ENCODE peak calls at places on chromosomes 16 and 17, in ten cellular contexts. One of them, this sample, is unnamed.

GRCh38 chr16:13973321-13974023 is 53.5 kb downstream of the ERCC4 start:
- DNase-seq in GM23338: no peak
- DNase-seq in left lung: no peak
- DNase-seq in AG10803: no peak
- DNase-seq in tibial nerve: no peak
- DNase-seq in thoracic aorta: no peak
- DNase-seq in A549: no peak
- DNase-seq in left ventricle myocardium inferior: no peak
- DNase-seq in astrocyte of the spinal cord: no peak
- DNase-seq in pancreas: no peak
- DNase-seq in this sample: no peak

GRCh38 chr17:40447148-40447644 is 3.9 kb downstream of the IGFBP4 start:
- DNase-seq in tibial nerve: peak; percentile 41
- DNase-seq in left lung: no peak
- DNase-seq in thoracic aorta: no peak
- DNase-seq in A549: no peak
- DNase-seq in left ventricle myocardium inferior: no peak
- DNase-seq in AG10803: no peak
- DNase-seq in astrocyte of the spinal cord: no peak
- DNase-seq in GM23338: no peak
- DNase-seq in pancreas: no peak
- DNase-seq in this sample: no peak

GRCh38 chr17:2034157-2034556 is 4.2 kb downstream of the DPH1 start:
- DNase-seq in pancreas: no peak
- DNase-seq in left ventricle myocardium inferior: no peak
- DNase-seq in AG10803: peak; percentile 79
- DNase-seq in left lung: no peak
- DNase-seq in GM23338: no peak
- DNase-seq in tibial nerve: no peak
- DNase-seq in A549: no peak
- DNase-seq in thoracic aorta: no peak
- DNase-seq in astrocyte of the spinal cord: no peak
- DNase-seq in this sample: no peak

GRCh38 chr16:56610609-56611111 is 2.3 kb downstream of the MT2A start:
- DNase-seq in AG10803: peak; percentile 54
- DNase-seq in tibial nerve: no peak
- DNase-seq in thoracic aorta: no peak
- DNase-seq in pancreas: no peak
- DNase-seq in GM23338: no peak
- DNase-seq in A549: no peak
- DNase-seq in left ventricle myocardium inferior: no peak
- DNase-seq in left lung: no peak
- DNase-seq in astrocyte of the spinal cord: no peak
- DNase-seq in this sample: no peak

GRCh38 chr17:43660816-43661493 is 767 bp downstream of the MEOX1 start:
- DNase-seq in astrocyte of the spinal cord: no peak
- DNase-seq in pancreas: no peak
- DNase-seq in left lung: no peak
- DNase-seq in AG10803: no peak
- DNase-seq in GM23338: no peak
- DNase-seq in tibial nerve: no peak
- DNase-seq in A549: no peak
- DNase-seq in thoracic aorta: no peak
- DNase-seq in left ventricle myocardium inferior: no peak
- DNase-seq in this sample: no peak

GRCh38 chr16:66740010-66740409 is 11.4 kb downstream of the DYNC1LI2 start:
- DNase-seq in left ventricle myocardium inferior: no peak
- DNase-seq in thoracic aorta: no peak
- DNase-seq in left lung: no peak
- DNase-seq in AG10803: no peak
- DNase-seq in A549: peak; percentile 80
- DNase-seq in GM23338: peak; percentile 75
- DNase-seq in pancreas: no peak
- DNase-seq in tibial nerve: no peak
- DNase-seq in astrocyte of the spinal cord: peak; percentile 59
- DNase-seq in this sample: peak; percentile 49

GRCh38 chr16:88978608-88979346 is 1.8 kb upstream of the CBFA2T3 start:
- DNase-seq in left lung: peak; percentile 72
- DNase-seq in A549: no peak
- DNase-seq in GM23338: no peak
- DNase-seq in AG10803: no peak
- DNase-seq in astrocyte of the spinal cord: no peak
- DNase-seq in tibial nerve: no peak
- DNase-seq in thoracic aorta: no peak
- DNase-seq in pancreas: peak; percentile 51
- DNase-seq in left ventricle myocardium inferior: no peak
- DNase-seq in this sample: peak; percentile 85

GRCh38 chr16:89701425-89702406 is at the start of gene SPATA2L:
- DNase-seq in left ventricle myocardium inferior: peak; percentile 87
- DNase-seq in GM23338: peak; percentile 98
- DNase-seq in pancreas: peak; percentile 99
- DNase-seq in astrocyte of the spinal cord: peak; percentile 82
- DNase-seq in thoracic aorta: no peak
- DNase-seq in AG10803: peak; percentile 61
- DNase-seq in A549: peak; percentile 92
- DNase-seq in left lung: peak; percentile 97
- DNase-seq in tibial nerve: peak; percentile 62
- DNase-seq in this sample: peak; percentile 98

GRCh38 chr16:75733305-75734141 is 7.2 kb upstream of the CPHXL start:
- DNase-seq in tibial nerve: peak; percentile 21
- DNase-seq in pancreas: no peak
- DNase-seq in thoracic aorta: no peak
- DNase-seq in left lung: no peak
- DNase-seq in left ventricle myocardium inferior: no peak
- DNase-seq in astrocyte of the spinal cord: peak; percentile 95
- DNase-seq in AG10803: peak; percentile 86
- DNase-seq in A549: no peak
- DNase-seq in GM23338: no peak
- DNase-seq in this sample: no peak

GRCh38 chr16:1530883-1531637 is 2.4 kb upstream of the TMEM204 start:
- DNase-seq in thoracic aorta: no peak
- DNase-seq in AG10803: peak; percentile 96
- DNase-seq in tibial nerve: peak; percentile 60
- DNase-seq in astrocyte of the spinal cord: no peak
- DNase-seq in A549: no peak
- DNase-seq in pancreas: peak; percentile 57
- DNase-seq in left lung: peak; percentile 79
- DNase-seq in left ventricle myocardium inferior: peak; percentile 80
- DNase-seq in GM23338: no peak
- DNase-seq in this sample: no peak

GRCh38 chr17:32265192-32265895 is at the start of gene RHBDL3:
- DNase-seq in A549: peak; percentile 55
- DNase-seq in left ventricle myocardium inferior: peak; percentile 43
- DNase-seq in left lung: peak; percentile 75
- DNase-seq in astrocyte of the spinal cord: no peak
- DNase-seq in thoracic aorta: no peak
- DNase-seq in pancreas: no peak
- DNase-seq in tibial nerve: no peak
- DNase-seq in AG10803: no peak
- DNase-seq in GM23338: peak; percentile 70
- DNase-seq in this sample: peak; percentile 77

DNA sequence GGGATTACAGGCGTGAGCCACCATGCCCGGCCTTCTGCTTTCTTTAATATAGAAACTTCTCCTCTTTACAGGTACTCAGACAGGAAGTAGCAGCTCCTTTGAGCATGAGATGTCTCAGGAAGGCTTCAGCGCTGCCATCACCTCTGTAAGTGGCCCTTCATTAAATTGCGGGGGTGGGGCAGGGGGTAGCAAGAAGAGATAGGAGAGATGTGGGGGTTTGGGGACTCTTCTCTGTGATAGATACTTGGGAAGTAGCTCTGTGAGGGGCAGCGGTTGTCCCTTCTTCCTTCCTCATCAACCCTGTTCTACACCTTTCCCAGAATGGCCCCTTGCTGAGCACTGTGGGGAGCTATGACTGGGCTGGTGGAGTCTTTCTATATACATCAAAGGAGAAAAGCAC is 16.8 kb downstream of the ITGAM start:
- DNase-seq in pancreas: no peak
- DNase-seq in AG10803: no peak
- DNase-seq in tibial nerve: no peak
- DNase-seq in A549: no peak
- DNase-seq in left lung: no peak
- DNase-seq in left ventricle myocardium inferior: no peak
- DNase-seq in astrocyte of the spinal cord: no peak
- DNase-seq in GM23338: no peak
- DNase-seq in thoracic aorta: no peak
- DNase-seq in this sample: no peak
- TF ChIP-seq CTCF in pancreas: no peak
- TF ChIP-seq CTCF in AG10803: no peak
- TF ChIP-seq CTCF in tibial nerve: no peak
- TF ChIP-seq CTCF in A549: no peak
- TF ChIP-seq CTCF in left lung: no peak
- TF ChIP-seq CTCF in left ventricle myocardium inferior: no peak
- TF ChIP-seq CTCF in astrocyte of the spinal cord: no peak
- TF ChIP-seq CTCF in GM23338: no peak
- TF ChIP-seq CTCF in thoracic aorta: no peak
- TF ChIP-seq CTCF in this sample: no peak

DNA sequence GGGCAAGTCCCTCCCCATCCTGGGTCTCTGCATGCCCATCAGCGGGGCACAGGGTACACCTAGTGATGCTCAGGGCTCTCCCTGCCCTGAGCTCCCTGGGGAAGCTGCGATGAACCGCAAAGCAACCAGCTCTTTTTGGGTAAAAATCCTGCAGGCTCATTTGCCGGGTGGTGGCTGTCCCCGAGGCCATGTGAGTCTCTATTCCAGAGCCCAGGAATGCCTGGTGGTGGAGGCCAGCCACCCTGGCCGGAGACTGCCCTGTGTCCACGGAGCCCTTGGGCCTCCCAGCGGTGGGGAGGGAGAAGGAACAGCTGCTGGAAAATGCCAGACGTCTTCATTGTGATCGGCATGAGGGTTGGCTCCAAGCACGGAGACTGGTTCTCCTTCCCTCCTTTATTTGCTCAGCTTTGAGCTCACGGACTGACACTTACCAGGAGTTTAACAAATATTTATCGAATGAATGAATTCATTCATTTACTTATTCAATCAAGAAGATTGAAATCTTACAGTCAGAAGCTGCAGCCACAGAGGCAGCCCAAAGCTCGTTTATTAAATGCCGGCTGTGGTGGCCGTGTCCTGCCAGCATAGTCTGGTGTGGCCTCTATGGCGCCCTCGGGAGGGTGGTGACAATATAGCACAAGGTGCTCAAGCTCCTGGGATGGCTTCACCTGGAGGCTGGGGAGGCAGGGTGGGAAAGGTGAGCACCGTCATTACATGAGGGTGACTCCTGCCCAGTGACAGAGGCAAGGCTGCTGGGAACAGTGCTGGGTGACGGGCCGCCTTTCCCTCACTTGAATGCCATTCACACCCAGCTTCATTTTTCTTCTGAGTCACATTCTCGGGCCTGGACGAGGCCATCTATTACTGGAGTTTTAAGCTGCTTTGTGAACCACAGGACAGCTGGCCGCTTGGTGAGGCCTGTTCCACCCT is 31.1 kb upstream of the JPH3 start:
- DNase-seq in GM23338: peak; percentile 89
- DNase-seq in pancreas: peak; percentile 83
- DNase-seq in astrocyte of the spinal cord: peak; percentile 29
- DNase-seq in thoracic aorta: peak; percentile 28
- DNase-seq in AG10803: peak; percentile 61
- DNase-seq in left ventricle myocardium inferior: peak; percentile 47
- DNase-seq in tibial nerve: no peak
- DNase-seq in left lung: peak; percentile 73
- DNase-seq in A549: peak; percentile 84
- DNase-seq in this sample: no peak
- TF ChIP-seq CTCF in GM23338: peak; percentile 79
- TF ChIP-seq CTCF in pancreas: peak; percentile 35
- TF ChIP-seq CTCF in astrocyte of the spinal cord: peak; percentile 44
- TF ChIP-seq CTCF in thoracic aorta: peak; percentile 74
- TF ChIP-seq CTCF in AG10803: peak; percentile 65
- TF ChIP-seq CTCF in left ventricle myocardium inferior: peak; percentile 59
- TF ChIP-seq CTCF in tibial nerve: peak; percentile 14
- TF ChIP-seq CTCF in left lung: peak; percentile 32
- TF ChIP-seq CTCF in A549: peak; percentile 42
- TF ChIP-seq CTCF in this sample: no peak

DNA sequence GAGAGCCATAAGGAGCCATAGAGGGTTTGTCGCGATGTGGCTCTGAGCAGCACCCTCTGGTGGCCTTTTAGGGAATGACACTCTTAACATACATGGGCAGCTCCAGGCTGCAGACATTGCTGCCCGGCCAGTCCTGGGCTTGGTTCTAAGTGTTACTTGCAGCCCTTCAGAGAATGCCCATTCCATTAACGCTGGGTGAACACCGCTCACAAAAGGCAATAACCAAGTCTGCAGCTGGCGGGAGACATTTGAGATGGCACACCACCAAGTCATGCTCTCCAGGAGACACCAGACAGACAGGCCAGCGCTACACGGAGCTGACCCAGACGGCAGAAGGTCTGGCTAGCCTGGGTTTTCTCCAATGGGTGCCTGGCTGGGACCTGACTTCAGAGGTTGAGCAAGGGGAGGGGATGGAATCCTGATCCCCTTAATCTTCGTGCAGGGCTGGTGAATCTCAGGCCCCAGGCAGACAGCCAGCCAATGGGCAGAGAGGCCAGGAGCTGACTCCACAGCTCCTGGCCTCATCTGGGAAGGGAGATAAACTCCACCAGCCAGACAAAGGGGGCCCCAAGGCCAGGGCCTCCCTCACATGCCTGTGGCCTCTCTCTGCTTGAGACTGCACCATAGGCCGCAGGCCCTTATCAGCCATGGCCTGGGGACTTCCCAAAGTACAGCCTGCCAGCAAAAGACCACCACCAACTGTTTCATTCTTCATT is 58.8 kb downstream of the ZDHHC7 start:
- DNase-seq in GM23338: peak; percentile 90
- DNase-seq in tibial nerve: peak; percentile 96
- DNase-seq in left lung: peak; percentile 56
- DNase-seq in astrocyte of the spinal cord: peak; percentile 86
- DNase-seq in thoracic aorta: peak; percentile 71
- DNase-seq in pancreas: no peak
- DNase-seq in AG10803: peak; percentile 78
- DNase-seq in left ventricle myocardium inferior: peak; percentile 64
- DNase-seq in A549: peak; percentile 80
- DNase-seq in this sample: peak; percentile 66
- TF ChIP-seq CTCF in GM23338: peak; percentile 92
- TF ChIP-seq CTCF in tibial nerve: peak; percentile 86
- TF ChIP-seq CTCF in left lung: peak; percentile 97
- TF ChIP-seq CTCF in astrocyte of the spinal cord: peak; percentile 81
- TF ChIP-seq CTCF in thoracic aorta: peak; percentile 91
- TF ChIP-seq CTCF in pancreas: peak; percentile 91
- TF ChIP-seq CTCF in AG10803: peak; percentile 89
- TF ChIP-seq CTCF in left ventricle myocardium inferior: peak; percentile 93
- TF ChIP-seq CTCF in A549: peak; percentile 78
- TF ChIP-seq CTCF in this sample: peak; percentile 85

DNA sequence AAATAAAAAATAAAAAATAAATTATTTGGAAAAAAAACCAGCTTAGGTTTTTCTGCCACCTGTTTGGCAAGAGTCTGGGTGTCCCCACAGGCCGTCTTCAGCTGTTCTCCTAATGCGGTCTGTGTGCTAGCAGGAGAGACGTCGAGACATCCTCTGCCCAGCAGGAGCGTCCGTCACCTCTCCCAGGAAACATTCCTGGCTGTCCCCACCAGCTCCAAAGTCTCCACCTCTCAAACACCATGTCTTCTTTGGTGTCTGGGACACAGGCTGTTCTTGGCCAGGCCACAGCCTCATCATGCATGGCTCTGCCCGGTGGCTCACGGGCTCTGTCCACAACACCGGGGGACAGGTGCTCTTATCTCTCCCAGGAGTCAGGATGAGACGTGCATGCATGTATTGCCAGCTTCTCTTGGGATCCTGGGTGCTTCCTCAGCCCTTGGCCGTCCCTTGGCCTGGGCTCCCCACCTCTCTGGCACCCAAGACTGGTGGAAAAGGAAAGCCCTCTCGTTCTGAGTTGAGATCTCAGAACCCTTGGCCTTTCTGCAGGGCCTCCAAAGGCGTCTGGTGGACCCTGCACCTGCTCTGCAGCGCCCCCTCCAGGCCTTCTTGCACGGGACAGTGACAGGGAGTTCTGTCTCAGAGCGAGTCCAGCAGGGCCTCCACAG is 84.9 kb upstream of the CBX4 start:
- DNase-seq in left ventricle myocardium inferior: no peak
- DNase-seq in pancreas: no peak
- DNase-seq in astrocyte of the spinal cord: no peak
- DNase-seq in left lung: peak; percentile 68
- DNase-seq in A549: no peak
- DNase-seq in AG10803: no peak
- DNase-seq in GM23338: peak; percentile 93
- DNase-seq in thoracic aorta: no peak
- DNase-seq in tibial nerve: no peak
- DNase-seq in this sample: no peak
- TF ChIP-seq CTCF in left ventricle myocardium inferior: peak; percentile 36
- TF ChIP-seq CTCF in pancreas: peak; percentile 23
- TF ChIP-seq CTCF in astrocyte of the spinal cord: peak; percentile 66
- TF ChIP-seq CTCF in left lung: no peak
- TF ChIP-seq CTCF in A549: peak; percentile 46
- TF ChIP-seq CTCF in AG10803: peak; percentile 43
- TF ChIP-seq CTCF in GM23338: peak; percentile 97
- TF ChIP-seq CTCF in thoracic aorta: no peak
- TF ChIP-seq CTCF in tibial nerve: peak; percentile 24
- TF ChIP-seq CTCF in this sample: no peak

This sample was measured in B cell.